ENCODE peak calls at places on chromosomes 13 and 19, in nine cellular contexts. One of them, this sample, is unnamed.

GRCh38 chr19:49637865-49638350 is 2.0 kb downstream of the RRAS start:
- DNase-seq in activated CD4-positive, alpha-beta T cell treated with anti-CD3 and anti-CD28 coated beads for 4 hours: no peak
- DNase-seq in Daoy: peak; percentile 86
- DNase-seq in NCI-H774: no peak
- DNase-seq in substantia nigra: no peak
- DNase-seq in thoracic aorta: peak; percentile 55
- DNase-seq in tibial artery: peak; percentile 94
- DNase-seq in uterus: peak; percentile 85
- DNase-seq in MV-4-11: no peak
- DNase-seq in this sample: no peak

GRCh38 chr13:37869756-37870488 is at the start of gene TRPC4:
- DNase-seq in activated CD4-positive, alpha-beta T cell treated with anti-CD3 and anti-CD28 coated beads for 4 hours: no peak
- DNase-seq in MV-4-11: no peak
- DNase-seq in NCI-H774: peak; percentile 0
- DNase-seq in Daoy: peak; percentile 6
- DNase-seq in thoracic aorta: no peak
- DNase-seq in uterus: peak; percentile 79
- DNase-seq in tibial artery: peak; percentile 30
- DNase-seq in substantia nigra: no peak
- DNase-seq in this sample: peak; percentile 27

GRCh38 chr13:31067416-31068118 is 94.1 kb downstream of the HSPH1 start:
- DNase-seq in MV-4-11: no peak
- DNase-seq in substantia nigra: no peak
- DNase-seq in tibial artery: no peak
- DNase-seq in Daoy: peak; percentile 73
- DNase-seq in NCI-H774: no peak
- DNase-seq in thoracic aorta: no peak
- DNase-seq in uterus: peak; percentile 24
- DNase-seq in activated CD4-positive, alpha-beta T cell treated with anti-CD3 and anti-CD28 coated beads for 4 hours: no peak
- DNase-seq in this sample: no peak

GRCh38 chr13:111599791-111600190 is 279.3 kb downstream of the TEX29 start:
- DNase-seq in NCI-H774: no peak
- DNase-seq in substantia nigra: no peak
- DNase-seq in thoracic aorta: no peak
- DNase-seq in uterus: no peak
- DNase-seq in tibial artery: no peak
- DNase-seq in MV-4-11: no peak
- DNase-seq in activated CD4-positive, alpha-beta T cell treated with anti-CD3 and anti-CD28 coated beads for 4 hours: no peak
- DNase-seq in Daoy: no peak
- DNase-seq in this sample: no peak

GRCh38 chr19:35937345-35938281 is 1.4 kb downstream of the LRFN3 start:
- DNase-seq in Daoy: no peak
- DNase-seq in thoracic aorta: no peak
- DNase-seq in MV-4-11: no peak
- DNase-seq in activated CD4-positive, alpha-beta T cell treated with anti-CD3 and anti-CD28 coated beads for 4 hours: no peak
- DNase-seq in substantia nigra: no peak
- DNase-seq in uterus: no peak
- DNase-seq in tibial artery: no peak
- DNase-seq in NCI-H774: no peak
- DNase-seq in this sample: no peak

GRCh38 chr13:113930711-113931637 is 42.9 kb downstream of the C13orf46 start:
- DNase-seq in activated CD4-positive, alpha-beta T cell treated with anti-CD3 and anti-CD28 coated beads for 4 hours: peak; percentile 33
- DNase-seq in MV-4-11: peak; percentile 97
- DNase-seq in Daoy: peak; percentile 46
- DNase-seq in uterus: peak; percentile 11
- DNase-seq in thoracic aorta: peak; percentile 0
- DNase-seq in NCI-H774: no peak
- DNase-seq in tibial artery: peak; percentile 16
- DNase-seq in substantia nigra: no peak
- DNase-seq in this sample: no peak

GRCh38 chr19:16370671-16371391 is 46.2 kb downstream of the KLF2 start:
- DNase-seq in tibial artery: no peak
- DNase-seq in MV-4-11: peak; percentile 89
- DNase-seq in thoracic aorta: no peak
- DNase-seq in NCI-H774: no peak
- DNase-seq in substantia nigra: no peak
- DNase-seq in activated CD4-positive, alpha-beta T cell treated with anti-CD3 and anti-CD28 coated beads for 4 hours: no peak
- DNase-seq in uterus: no peak
- DNase-seq in Daoy: no peak
- DNase-seq in this sample: no peak

GRCh38 chr19:48498922-48499321 is 12.7 kb downstream of the LMTK3 start:
- DNase-seq in uterus: no peak
- DNase-seq in tibial artery: no peak
- DNase-seq in NCI-H774: no peak
- DNase-seq in substantia nigra: no peak
- DNase-seq in activated CD4-positive, alpha-beta T cell treated with anti-CD3 and anti-CD28 coated beads for 4 hours: no peak
- DNase-seq in thoracic aorta: no peak
- DNase-seq in Daoy: peak; percentile 22
- DNase-seq in MV-4-11: no peak
- DNase-seq in this sample: no peak

GRCh38 chr13:106587787-106588186 is 19.9 kb upstream of the ARGLU1 start:
- DNase-seq in MV-4-11: no peak
- DNase-seq in activated CD4-positive, alpha-beta T cell treated with anti-CD3 and anti-CD28 coated beads for 4 hours: no peak
- DNase-seq in substantia nigra: no peak
- DNase-seq in tibial artery: no peak
- DNase-seq in Daoy: no peak
- DNase-seq in uterus: no peak
- DNase-seq in NCI-H774: no peak
- DNase-seq in thoracic aorta: no peak
- DNase-seq in this sample: no peak

GRCh38 chr13:39556856-39557255 is 46.1 kb downstream of the LHFPL6 start:
- DNase-seq in MV-4-11: no peak
- DNase-seq in NCI-H774: no peak
- DNase-seq in activated CD4-positive, alpha-beta T cell treated with anti-CD3 and anti-CD28 coated beads for 4 hours: no peak
- DNase-seq in uterus: no peak
- DNase-seq in Daoy: no peak
- DNase-seq in tibial artery: no peak
- DNase-seq in substantia nigra: no peak
- DNase-seq in thoracic aorta: no peak
- DNase-seq in this sample: no peak

GRCh38 chr13:73428137-73428536 is 369.3 kb downstream of the KLF5 start:
- DNase-seq in activated CD4-positive, alpha-beta T cell treated with anti-CD3 and anti-CD28 coated beads for 4 hours: no peak
- DNase-seq in tibial artery: no peak
- DNase-seq in NCI-H774: no peak
- DNase-seq in substantia nigra: no peak
- DNase-seq in Daoy: peak; percentile 9
- DNase-seq in MV-4-11: no peak
- DNase-seq in uterus: no peak
- DNase-seq in thoracic aorta: no peak
- DNase-seq in this sample: no peak

GRCh38 chr19:4061178-4061682 is 5.5 kb downstream of the ZBTB7A start:
- DNase-seq in Daoy: peak; percentile 46
- DNase-seq in uterus: peak; percentile 85
- DNase-seq in substantia nigra: no peak
- DNase-seq in NCI-H774: peak; percentile 58
- DNase-seq in thoracic aorta: peak; percentile 46
- DNase-seq in MV-4-11: peak; percentile 60
- DNase-seq in activated CD4-positive, alpha-beta T cell treated with anti-CD3 and anti-CD28 coated beads for 4 hours: no peak
- DNase-seq in tibial artery: peak; percentile 89
- DNase-seq in this sample: no peak

GRCh38 chr13:113774177-113775107 is 15.4 kb downstream of the TMEM255B start:
- DNase-seq in MV-4-11: no peak
- DNase-seq in substantia nigra: no peak
- DNase-seq in tibial artery: no peak
- DNase-seq in NCI-H774: no peak
- DNase-seq in uterus: no peak
- DNase-seq in activated CD4-positive, alpha-beta T cell treated with anti-CD3 and anti-CD28 coated beads for 4 hours: no peak
- DNase-seq in Daoy: peak; percentile 52
- DNase-seq in thoracic aorta: no peak
- DNase-seq in this sample: no peak

GRCh38 chr19:50300051-50300450 is 29.1 kb downstream of the KCNC3 start:
- DNase-seq in thoracic aorta: no peak
- DNase-seq in Daoy: no peak
- DNase-seq in substantia nigra: no peak
- DNase-seq in uterus: no peak
- DNase-seq in NCI-H774: no peak
- DNase-seq in MV-4-11: no peak
- DNase-seq in tibial artery: no peak
- DNase-seq in activated CD4-positive, alpha-beta T cell treated with anti-CD3 and anti-CD28 coated beads for 4 hours: no peak
- DNase-seq in this sample: no peak

GRCh38 chr19:49631279-49631588 is 8.7 kb downstream of the RRAS start:
- DNase-seq in substantia nigra: no peak
- DNase-seq in NCI-H774: no peak
- DNase-seq in MV-4-11: no peak
- DNase-seq in Daoy: no peak
- DNase-seq in thoracic aorta: no peak
- DNase-seq in activated CD4-positive, alpha-beta T cell treated with anti-CD3 and anti-CD28 coated beads for 4 hours: no peak
- DNase-seq in uterus: no peak
- DNase-seq in tibial artery: no peak
- DNase-seq in this sample: no peak

GRCh38 chr19:17658666-17659065 is 29.5 kb downstream of the UNC13A start:
- DNase-seq in thoracic aorta: no peak
- DNase-seq in tibial artery: no peak
- DNase-seq in activated CD4-positive, alpha-beta T cell treated with anti-CD3 and anti-CD28 coated beads for 4 hours: no peak
- DNase-seq in NCI-H774: no peak
- DNase-seq in Daoy: no peak
- DNase-seq in MV-4-11: no peak
- DNase-seq in uterus: no peak
- DNase-seq in substantia nigra: no peak
- DNase-seq in this sample: no peak

GRCh38 chr13:46469064-46469463 is 82.0 kb upstream of the RUBCNL start:
- DNase-seq in substantia nigra: no peak
- DNase-seq in activated CD4-positive, alpha-beta T cell treated with anti-CD3 and anti-CD28 coated beads for 4 hours: no peak
- DNase-seq in uterus: no peak
- DNase-seq in MV-4-11: peak; percentile 44
- DNase-seq in Daoy: no peak
- DNase-seq in thoracic aorta: no peak
- DNase-seq in tibial artery: no peak
- DNase-seq in NCI-H774: no peak
- DNase-seq in this sample: no peak

This sample was measured in dorsolateral prefrontal cortex.